ENCODE peak calls at places on chromosome 4, in seven cellular contexts. I is GM20000; W is iris pigment epithelial cell; H is effector memory CD4-positive, alpha-beta T cell; X is omental fat pad; R is stimulated activated CD8-positive, alpha-beta memory T cell treated with anti-CD3 and anti-CD28 coated beads, Interleukin-2, amount 100 ng/mL, for 1 hour; M is NCI-H1105 treated with DMSO at 0.1 percent for 48 hours. Y is an unnamed sample.

GRCh38 chr4:184450045-184450444 is 24.3 kb downstream of the IRF2 start:
- DNase-seq in R (no peak), X (no peak), M (no peak), W (peak), H (no peak), I (no peak), Y (no peak)

GRCh38 chr4:106996490-106996889 is 39.6 kb downstream of the DKK2 start:
- DNase-seq in I (no peak), H (no peak), M (no peak), R (no peak), W (no peak), X (no peak), Y (no peak)

GRCh38 chr4:75718529-75718928 is 5.8 kb upstream of the USO1 start:
- DNase-seq in M (no peak), H (no peak), W (peak), R (no peak), X (no peak), I (no peak), Y (no peak)

GRCh38 chr4:109005523-109005922 is 242.7 kb upstream of the ETNPPL start:
- DNase-seq in W (peak), R (no peak), X (no peak), H (no peak), I (no peak), M (no peak), Y (no peak)

GRCh38 chr4:61866357-61867030 is 666.4 kb downstream of the ADGRL3 start:
- DNase-seq in W (no peak), M (no peak), X (no peak), I (no peak), R (no peak), H (no peak), Y (no peak)

GRCh38 chr4:16082424-16083216 is 1.2 kb downstream of the PROM1 start:
- DNase-seq in W (peak), X (no peak), M (peak), I (peak), R (no peak), H (no peak), Y (no peak)

GRCh38 chr4:153018031-153018430 is 81.9 kb downstream of the FHDC1 start:
- DNase-seq in H (no peak), I (no peak), R (no peak), M (no peak), W (no peak), X (no peak), Y (no peak)

GRCh38 chr4:7539186-7539585 is 104.5 kb upstream of the PSAPL1 start:
- DNase-seq in H (no peak), R (no peak), M (no peak), X (no peak), W (no peak), I (no peak), Y (peak)

GRCh38 chr4:87093443-87094123 is 126.8 kb downstream of the KLHL8 start:
- DNase-seq in X (no peak), H (peak), R (peak), I (peak), W (peak), M (peak), Y (peak)

GRCh38 chr4:48024522-48024921 is 8.0 kb downstream of the NIPAL1 start:
- DNase-seq in M (no peak), H (no peak), W (peak), R (no peak), I (no peak), X (no peak), Y (no peak)

GRCh38 chr4:154124539-154125255 is 335.8 kb upstream of the SFRP2 start:
- DNase-seq in I (no peak), M (no peak), H (no peak), R (no peak), W (peak), X (no peak), Y (peak)

GRCh38 chr4:41012308-41012707 is 202.0 kb downstream of the APBB2 start:
- DNase-seq in W (peak), R (no peak), X (no peak), I (no peak), H (no peak), M (no peak), Y (no peak)

Y was measured in Caki2.